ENCODE peak calls at places on chromosomes 13 and 19, in ten cellular contexts. R is mammary epithelial cell, P is bronchial epithelial cell, E is WTC11, T is neural crest cell, X is AG09309, H is dorsolateral prefrontal cortex, N is right atrium auricular region, A is HL-60, Q is uterus. B is an unnamed sample.

GRCh38 chr19:20279516-20279915 is 112.5 kb downstream of the ZNF486 start:
- DNase-seq in P (no peak), E (no peak), H (peak), A (no peak), T (no peak), R (no peak), N (no peak), X (no peak), Q (no peak), B (no peak)

GRCh38 chr13:48110930-48111721 is 16.2 kb upstream of the MED4 start:
- DNase-seq in E (no peak), X (no peak), P (no peak), H (no peak), T (peak), Q (no peak), N (peak), R (peak), A (no peak), B (no peak)

GRCh38 chr19:48394331-48395169 is 1.1 kb downstream of the GRIN2D start:
- DNase-seq in T (no peak), E (no peak), R (no peak), H (no peak), A (no peak), N (no peak), P (no peak), X (no peak), Q (no peak), B (no peak)

GRCh38 chr19:6813659-6814058 is 41.2 kb downstream of the VAV1 start:
- DNase-seq in X (no peak), E (no peak), R (no peak), A (no peak), N (no peak), Q (no peak), T (no peak), H (no peak), P (no peak), B (no peak)

GRCh38 chr19:21084343-21084742 is 2.3 kb downstream of the ZNF714 start:
- DNase-seq in P (peak), T (no peak), X (peak), E (no peak), A (no peak), N (no peak), Q (no peak), R (peak), H (no peak), B (no peak)

GRCh38 chr13:75226755-75227435 is 255.1 kb downstream of the TBC1D4 start:
- DNase-seq in N (no peak), Q (no peak), E (no peak), H (no peak), A (peak), P (peak), T (no peak), R (peak), X (peak), B (no peak)

GRCh38 chr13:24183741-24184182 is 23.2 kb downstream of the SPATA13 start:
- DNase-seq in E (no peak), Q (no peak), A (no peak), T (no peak), H (no peak), P (no peak), N (no peak), R (no peak), X (no peak), B (no peak)

GRCh38 chr19:48487944-48488343 is 18.8 kb downstream of the CYTH2 start:
- DNase-seq in X (peak), A (no peak), Q (no peak), P (peak), N (no peak), R (peak), H (peak), T (no peak), E (no peak), B (no peak)

GRCh38 chr19:47241919-47242644 is 11.1 kb upstream of the BBC3 start:
- DNase-seq in Q (no peak), H (no peak), A (no peak), N (no peak), T (no peak), X (no peak), E (no peak), P (no peak), R (peak), B (no peak)

GRCh38 chr19:46368116-46368515 is 21.2 kb downstream of the PPP5C start:
- DNase-seq in H (no peak), E (no peak), A (no peak), R (no peak), P (no peak), N (no peak), Q (no peak), T (no peak), X (no peak), B (no peak)

GRCh38 chr13:32669030-32669646 is 82.9 kb downstream of the PDS5B start:
- DNase-seq in A (peak), E (no peak), Q (no peak), H (no peak), N (no peak), R (peak), T (no peak), P (peak), X (peak), B (no peak)

GRCh38 chr13:51895906-51896888 is 34.4 kb downstream of the CCDC70 start:
- DNase-seq in T (peak), H (peak), P (peak), X (peak), E (peak), R (peak), A (peak), N (no peak), Q (no peak), B (no peak)

GRCh38 chr19:12872941-12873890 is 8.0 kb downstream of the DNASE2 start:
- DNase-seq in T (no peak), H (no peak), R (peak), X (no peak), A (peak), P (peak), N (no peak), Q (no peak), E (peak), B (no peak)

GRCh38 chr19:6501740-6502648 is at the start of gene TUBB4A:
- DNase-seq in H (peak), N (no peak), E (peak), Q (no peak), X (no peak), A (no peak), T (peak), R (no peak), P (no peak), B (no peak)

GRCh38 chr19:3555653-3556422 is 1.5 kb downstream of the MFSD12 start:
- DNase-seq in R (no peak), E (no peak), X (no peak), A (no peak), P (no peak), N (no peak), Q (no peak), T (no peak), H (no peak), B (no peak)

GRCh38 chr19:3557461-3558248 is at the start of gene MFSD12:
- DNase-seq in N (peak), A (peak), E (peak), H (peak), T (peak), R (peak), X (peak), P (peak), Q (peak), B (peak)

GRCh38 chr19:3556423-3556977 is 886 bp downstream of the MFSD12 start:
- DNase-seq in T (no peak), X (no peak), Q (no peak), R (no peak), N (no peak), A (peak), P (no peak), E (no peak), H (no peak), B (no peak)

GRCh38 chr19:3554254-3555083 is 2.9 kb downstream of the MFSD12 start:
- DNase-seq in H (no peak), E (no peak), N (no peak), T (no peak), P (no peak), Q (no peak), A (peak), R (no peak), X (no peak), B (no peak)

DNA sequence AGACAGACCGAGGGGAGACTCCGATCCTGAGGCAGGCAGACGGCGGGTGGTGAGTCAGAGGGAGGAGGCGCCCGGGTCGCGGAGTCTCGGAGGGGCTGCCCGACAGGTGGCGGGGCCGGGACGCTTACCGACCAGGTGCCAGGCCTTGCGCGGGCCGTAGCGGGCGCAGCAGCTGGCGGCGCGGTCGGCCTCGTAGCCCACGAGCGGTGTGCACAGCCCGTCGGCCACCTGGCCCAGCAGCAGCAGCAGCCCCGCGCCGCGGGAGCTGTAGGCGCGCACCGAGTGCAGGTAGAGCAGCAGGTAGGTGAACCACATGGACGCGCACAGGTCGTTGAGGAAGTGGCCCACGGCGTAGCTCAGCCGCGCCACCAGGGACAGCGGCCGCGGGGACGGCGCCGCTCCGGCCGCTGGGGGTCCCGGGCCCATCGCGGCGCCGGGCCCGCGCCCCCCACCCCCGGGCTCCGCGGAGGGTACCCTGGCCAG is 367 bp downstream of the MFSD12 start:
- DNase-seq in T (no peak), X (no peak), N (no peak), E (peak), Q (no peak), H (no peak), R (peak), A (no peak), P (peak), B (no peak)
- TF ChIP-seq CTCF in T (peak), X (no peak), N (no peak), E (no peak), Q (no peak), H (peak), R (no peak), A (no peak), P (peak), B (peak)

DNA sequence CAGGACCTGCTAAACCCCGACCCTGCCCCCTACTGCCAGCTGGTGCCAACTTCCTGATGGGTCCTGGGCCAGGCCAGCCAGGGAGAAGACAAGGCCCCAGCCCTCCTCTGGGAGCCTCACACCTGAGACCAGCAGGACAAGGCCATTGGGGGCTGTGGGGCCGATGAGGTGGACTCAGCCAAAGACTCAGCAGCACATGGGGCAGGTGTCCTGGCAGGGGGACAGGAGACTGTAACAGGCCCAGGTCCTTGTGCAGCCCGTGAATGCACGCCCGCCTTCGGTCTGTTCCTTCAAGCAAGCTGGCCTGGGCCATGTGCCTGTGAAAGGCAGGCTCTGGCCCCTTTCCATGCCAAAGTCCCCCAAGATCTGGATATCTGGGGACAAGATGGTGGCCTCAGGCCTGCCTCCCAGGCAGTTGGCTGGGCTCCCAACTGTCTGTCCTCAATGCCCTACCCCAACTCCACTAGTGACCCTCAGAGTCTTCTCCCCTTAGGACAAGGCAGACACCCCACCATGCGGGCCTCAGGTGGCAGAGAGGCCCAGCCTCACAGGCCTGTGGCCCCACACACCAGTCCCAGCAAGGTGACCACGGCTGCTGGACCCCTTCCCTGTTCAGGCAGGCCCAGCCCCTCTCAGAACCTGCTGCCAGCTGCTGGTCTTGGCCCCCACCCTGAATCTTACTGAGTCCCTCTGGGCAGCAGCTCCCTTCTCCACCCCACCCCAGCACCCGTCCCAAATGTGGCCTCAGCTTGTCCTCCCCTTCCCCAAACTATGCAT is 12.3 kb downstream of the CEACAM19 start:
- DNase-seq in X (no peak), P (no peak), Q (no peak), A (no peak), T (no peak), H (no peak), R (no peak), E (no peak), N (no peak), B (no peak)
- TF ChIP-seq CTCF in X (no peak), P (no peak), Q (no peak), A (no peak), T (no peak), H (no peak), R (no peak), E (no peak), N (no peak), B (no peak)

GRCh38 chr19:41447732-41448332 is 4.9 kb downstream of the ERICH4 start:
- DNase-seq in A (no peak), P (no peak), E (no peak), T (no peak), H (no peak), X (no peak), Q (no peak), N (no peak), R (no peak), B (no peak)
- TF ChIP-seq CTCF in A (no peak), P (no peak), E (no peak), T (no peak), H (no peak), X (no peak), Q (no peak), N (no peak), R (no peak), B (no peak)

DNA sequence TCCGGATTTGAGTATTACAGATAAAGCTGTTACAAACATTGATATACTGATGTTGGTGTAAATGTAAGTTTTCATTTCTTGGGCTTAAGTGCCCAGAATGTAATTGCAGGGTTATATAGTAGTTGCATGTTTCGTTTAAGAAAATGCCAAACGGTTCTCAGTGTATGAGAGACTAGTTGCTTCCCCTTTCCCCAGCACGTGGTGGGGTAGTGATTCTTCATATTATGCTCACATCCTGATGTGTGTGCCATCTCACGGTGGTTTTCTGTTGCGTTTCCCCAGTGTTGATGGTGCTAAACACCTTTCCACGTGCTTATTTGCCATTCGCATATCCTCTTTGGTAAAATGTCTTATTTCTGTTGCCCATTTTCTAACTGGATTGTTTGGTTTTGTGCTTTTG is 34.7 kb upstream of the F7 start:
- DNase-seq in E (no peak), A (peak), N (no peak), R (no peak), H (no peak), Q (no peak), T (no peak), X (no peak), P (no peak), B (no peak)
- TF ChIP-seq CTCF in E (no peak), A (no peak), N (no peak), R (no peak), H (no peak), Q (no peak), T (no peak), X (no peak), P (no peak), B (no peak)

GRCh38 chr13:59776924-59777690 is 386.6 kb downstream of the DIAPH3 start:
- DNase-seq in H (no peak), X (peak), A (no peak), P (peak), E (no peak), R (peak), N (no peak), Q (no peak), T (no peak), B (no peak)

GRCh38 chr13:59770451-59770850 is 393.3 kb downstream of the DIAPH3 start:
- DNase-seq in H (no peak), Q (no peak), E (no peak), N (no peak), P (peak), T (no peak), A (no peak), R (peak), X (no peak), B (no peak)

GRCh38 chr13:59774511-59774911 is 389.2 kb downstream of the DIAPH3 start:
- DNase-seq in R (peak), P (peak), T (no peak), A (no peak), X (peak), H (no peak), N (no peak), Q (no peak), E (no peak), B (no peak)

GRCh38 chr13:59766236-59766635 is 397.5 kb downstream of the DIAPH3 start:
- DNase-seq in H (no peak), A (no peak), Q (no peak), P (no peak), R (no peak), T (no peak), N (no peak), E (no peak), X (no peak), B (no peak)

GRCh38 chr13:59771272-59771671 is 392.5 kb downstream of the DIAPH3 start:
- DNase-seq in A (no peak), Q (no peak), X (no peak), R (no peak), T (no peak), N (no peak), P (no peak), H (no peak), E (no peak), B (no peak)
- TF ChIP-seq CTCF in A (no peak), Q (no peak), X (peak), R (peak), T (peak), N (peak), P (peak), H (peak), E (no peak), B (peak)

B was measured in osteocyte.